ENCODE peak calls at places on chromosomes 6 and 20, in five cellular contexts. K is stimulated activated CD8-positive, alpha-beta memory T cell treated with anti-CD3 and anti-CD28 coated beads, Interleukin-12 subunit alpha, Interleukin-12 subunit beta, amount 100 ng/mL, for 4 hours; D is omental fat pad; A is GM06990; T is RWPE1. C is an unnamed sample.

GRCh38 chr6:131226465-131226864 is 91.2 kb downstream of the AKAP7 start:
- DNase-seq in K (no peak), D (no peak), A (no peak), T (no peak), C (no peak)

GRCh38 chr20:25484224-25484846 is 76.9 kb downstream of the GINS1 start:
- DNase-seq in K (no peak), D (no peak), A (no peak), T (peak), C (no peak)

GRCh38 chr6:163415620-163416379 is 1.3 kb downstream of the QKI start:
- DNase-seq in K (peak), D (no peak), A (peak), T (peak), C (no peak)

GRCh38 chr20:17662333-17663039 is 19.6 kb downstream of the RRBP1 start:
- DNase-seq in K (no peak), D (no peak), A (no peak), T (no peak), C (no peak)

GRCh38 chr6:122059918-122060317 is 339.5 kb upstream of the HSF2 start:
- DNase-seq in K (no peak), D (no peak), A (no peak), T (no peak), C (no peak)

GRCh38 chr6:41602864-41603608 is 35.2 kb upstream of the MDFI start:
- DNase-seq in K (peak), D (peak), A (peak), T (peak), C (peak)

GRCh38 chr20:62506087-62506486 is 30.3 kb upstream of the GATA5 start:
- DNase-seq in K (no peak), D (no peak), A (no peak), T (no peak), C (no peak)

GRCh38 chr20:32648761-32649615 is 24.8 kb downstream of the C20orf203 start:
- DNase-seq in K (no peak), D (no peak), A (no peak), T (no peak), C (no peak)

GRCh38 chr6:128731249-128732165 is 151.4 kb upstream of the LAMA2 start:
- DNase-seq in K (no peak), D (no peak), A (no peak), T (peak), C (no peak)

GRCh38 chr6:11366183-11366933 is 133.9 kb upstream of the NEDD9 start:
- DNase-seq in K (peak), D (no peak), A (peak), T (no peak), C (no peak)

GRCh38 chr20:14332796-14333345 is 4.5 kb downstream of the FLRT3 start:
- DNase-seq in K (no peak), D (no peak), A (no peak), T (no peak), C (no peak)

GRCh38 chr6:28757429-28758045 is 166.2 kb downstream of the TRIM27 start:
- DNase-seq in K (no peak), D (no peak), A (no peak), T (no peak), C (no peak)

GRCh38 chr20:48709744-48710143 is 118.1 kb downstream of the PREX1 start:
- DNase-seq in K (no peak), D (no peak), A (no peak), T (no peak), C (no peak)

GRCh38 chr6:160321729-160322505 is 26.3 kb upstream of the SLC22A3 start:
- DNase-seq in K (no peak), D (no peak), A (no peak), T (no peak), C (no peak)

GRCh38 chr20:54560357-54560756 is 85.0 kb downstream of the DOK5 start:
- DNase-seq in K (no peak), D (no peak), A (no peak), T (no peak), C (no peak)

GRCh38 chr20:20366896-20367680 is 816 bp upstream of the INSM1 start:
- DNase-seq in K (no peak), D (no peak), A (peak), T (no peak), C (no peak)

GRCh38 chr6:146111864-146112263 is 83.0 kb downstream of the GRM1 start:
- DNase-seq in K (no peak), D (no peak), A (no peak), T (no peak), C (no peak)

GRCh38 chr20:37386505-37387201 is 40.7 kb downstream of the SRC start:
- DNase-seq in K (no peak), D (no peak), A (no peak), T (no peak), C (no peak)

GRCh38 chr6:16999486-17000436 is 102.1 kb upstream of the STMND1 start:
- DNase-seq in K (no peak), D (no peak), A (no peak), T (peak), C (no peak)

GRCh38 chr6:38776515-38776914 is 61.4 kb downstream of the DNAH8 start:
- DNase-seq in K (no peak), D (no peak), A (no peak), T (peak), C (no peak)

GRCh38 chr6:84417261-84417660 is 189.8 kb upstream of the CEP162 start:
- DNase-seq in K (no peak), D (no peak), A (no peak), T (no peak), C (no peak)

GRCh38 chr20:6140947-6141346 is 18.1 kb upstream of the FERMT1 start:
- DNase-seq in K (no peak), D (no peak), A (no peak), T (no peak), C (no peak)

GRCh38 chr6:26300828-26301227 is 64.2 kb upstream of the BTN3A2 start:
- DNase-seq in K (no peak), D (no peak), A (no peak), T (no peak), C (no peak)

GRCh38 chr6:125004198-125004597 is 42.0 kb downstream of the RNF217 start:
- DNase-seq in K (no peak), D (no peak), A (no peak), T (no peak), C (no peak)

GRCh38 chr20:37316116-37316774 is 26.8 kb downstream of the MANBAL start:
- DNase-seq in K (no peak), D (no peak), A (peak), T (no peak), C (no peak)

GRCh38 chr20:24382775-24383174 is 86.7 kb upstream of the SYNDIG1 start:
- DNase-seq in K (no peak), D (no peak), A (no peak), T (no peak), C (no peak)

GRCh38 chr6:36326351-36326995 is 10.2 kb downstream of the BNIP5 start:
- DNase-seq in K (no peak), D (no peak), A (no peak), T (no peak), C (no peak)

GRCh38 chr6:2126351-2126750 is 119.1 kb downstream of the GMDS start:
- DNase-seq in K (no peak), D (no peak), A (no peak), T (no peak), C (no peak)

GRCh38 chr6:11389977-11390376 is 147.6 kb upstream of the TMEM170B start:
- DNase-seq in K (no peak), D (no peak), A (no peak), T (no peak), C (no peak)

GRCh38 chr6:21885532-21886089 is 292.1 kb downstream of the SOX4 start:
- DNase-seq in K (no peak), D (no peak), A (no peak), T (peak), C (no peak)

GRCh38 chr6:35905841-35906498 is 14.9 kb downstream of the SRPK1 start:
- DNase-seq in K (no peak), D (no peak), A (no peak), T (no peak), C (no peak)

GRCh38 chr6:46645265-46645664 is 7.4 kb downstream of the CYP39A1 start:
- DNase-seq in K (no peak), D (no peak), A (no peak), T (no peak), C (no peak)

GRCh38 chr6:125020385-125020784 is 58.1 kb downstream of the RNF217 start:
- DNase-seq in K (no peak), D (no peak), A (no peak), T (no peak), C (no peak)

GRCh38 chr6:166683477-166683876 is 56.4 kb upstream of the RPS6KA2 start:
- DNase-seq in K (no peak), D (no peak), A (no peak), T (peak), C (no peak)

GRCh38 chr20:1441133-1441532 is 25.5 kb downstream of the NSFL1C start:
- DNase-seq in K (no peak), D (no peak), A (no peak), T (no peak), C (no peak)

GRCh38 chr6:51720327-51720726 is 367.1 kb downstream of the PKHD1 start:
- DNase-seq in K (no peak), D (no peak), A (no peak), T (no peak), C (no peak)

GRCh38 chr20:32761831-32762753 is at the start of gene DNMT3B:
- DNase-seq in K (peak), D (no peak), A (peak), T (peak), C (peak)

GRCh38 chr20:22462975-22463914 is 121.1 kb downstream of the FOXA2 start:
- DNase-seq in K (no peak), D (no peak), A (no peak), T (peak), C (no peak)

GRCh38 chr20:36647194-36648121 is 1.5 kb upstream of the SLA2 start:
- DNase-seq in K (no peak), D (no peak), A (no peak), T (no peak), C (no peak)

C was measured in T-helper 1 cell.